ENCODE peak calls at places on chromosomes 12 and 14, in ten cellular contexts. M is AG20443; J is activated T-helper 1 cell treated with anti-CD3 and anti-CD28 coated beads, Interleukin-2, amount 50 U/mL, for 16 hours; Q is neural progenitor cell; V is skeletal muscle cell; H is activated CD4-positive, alpha-beta T cell treated with anti-CD3 and anti-CD28 coated beads, Interleukin-2, amount 50 U/mL, for 1 hour; T is chondrocyte; B is tibial artery; Z is AG08396; D is astrocyte. X is an unnamed sample.

GRCh38 chr12:120588948-120589930 is 8.0 kb upstream of the POP5 start:
- DNase-seq in D (no peak), H (no peak), Z (no peak), J (no peak), T (no peak), Q (peak; percentile 46), B (no peak), V (no peak), M (no peak), X (no peak)

GRCh38 chr12:47286676-47287075 is 206.9 kb upstream of the AMIGO2 start:
- DNase-seq in B (no peak), M (no peak), J (no peak), D (no peak), T (no peak), Q (peak; percentile 90), H (no peak), Z (no peak), V (no peak), X (no peak)

GRCh38 chr12:25958254-25959068 is at the start of gene RASSF8:
- DNase-seq in T (no peak), D (peak; percentile 49), Q (peak; percentile 95), B (peak; percentile 61), V (no peak), M (peak; percentile 94), H (no peak), J (no peak), Z (peak; percentile 93), X (no peak)

GRCh38 chr12:47725893-47726292 is 603 bp upstream of the ENDOU start:
- DNase-seq in D (peak; percentile 78), M (peak; percentile 88), J (no peak), V (peak; percentile 57), Z (peak; percentile 72), T (no peak), B (no peak), H (no peak), Q (no peak), X (no peak)

GRCh38 chr12:53995311-53996187 is 4.4 kb upstream of the HOXC9 start:
- DNase-seq in V (no peak), J (no peak), Q (no peak), B (peak; percentile 76), M (peak; percentile 80), T (no peak), D (no peak), Z (peak; percentile 69), H (no peak), X (no peak)

GRCh38 chr14:96255501-96256366 is at the start of gene BDKRB1:
- DNase-seq in M (peak; percentile 77), D (peak; percentile 91), Q (no peak), J (no peak), H (no peak), V (no peak), Z (peak; percentile 74), T (no peak), B (no peak), X (no peak)

GRCh38 chr12:91811481-91812287 is 334.0 kb downstream of the BTG1 start:
- DNase-seq in J (peak; percentile 60), V (peak; percentile 20), B (peak; percentile 83), Q (peak; percentile 66), T (no peak), M (peak; percentile 55), Z (peak; percentile 39), D (peak; percentile 35), H (peak; percentile 83), X (no peak)

GRCh38 chr14:79825046-79825521 is 386.2 kb downstream of the DIO2 start:
- DNase-seq in Z (no peak), V (no peak), H (no peak), T (no peak), D (peak; percentile 10), M (no peak), J (no peak), Q (no peak), B (peak; percentile 24), X (no peak)

GRCh38 chr14:100067971-100068959 is 3.0 kb downstream of the EVL start:
- DNase-seq in Z (no peak), B (peak; percentile 45), D (peak; percentile 59), T (no peak), Q (no peak), J (peak; percentile 68), M (no peak), H (peak; percentile 85), V (no peak), X (no peak)

GRCh38 chr14:85296466-85297210 is 233.3 kb upstream of the FLRT2 start:
- DNase-seq in M (peak; percentile 73), Q (no peak), B (no peak), J (no peak), Z (peak; percentile 32), D (peak; percentile 61), T (no peak), V (peak; percentile 57), H (no peak), X (no peak)

GRCh38 chr14:33555710-33556350 is 395.0 kb downstream of the EGLN3 start:
- DNase-seq in J (no peak), V (no peak), B (no peak), M (no peak), H (no peak), D (peak; percentile 41), Z (no peak), Q (no peak), T (no peak), X (no peak)

GRCh38 chr14:68470361-68470760 is 322.5 kb downstream of the ZFP36L1 start:
- DNase-seq in H (no peak), D (no peak), M (no peak), T (no peak), V (no peak), Z (no peak), Q (no peak), B (no peak), J (no peak), X (no peak)

GRCh38 chr12:53820503-53820902 is 68.7 kb upstream of the CISTR start:
- DNase-seq in Q (no peak), Z (peak; percentile 30), D (no peak), M (peak; percentile 59), T (no peak), J (no peak), B (no peak), H (no peak), V (no peak), X (no peak)

GRCh38 chr12:4112290-4112689 is 161.3 kb upstream of the CCND2 start:
- DNase-seq in V (no peak), D (no peak), J (no peak), H (no peak), Q (no peak), M (no peak), Z (no peak), T (no peak), B (no peak), X (no peak)

GRCh38 chr14:59632381-59632780 is 55.8 kb upstream of the CCDC175 start:
- DNase-seq in T (no peak), B (no peak), V (no peak), Q (peak; percentile 74), J (no peak), D (peak; percentile 3), M (peak; percentile 36), Z (peak; percentile 63), H (no peak), X (no peak)

GRCh38 chr12:108646597-108647190 is 13.0 kb upstream of the SELPLG start:
- DNase-seq in T (no peak), Z (no peak), H (no peak), D (peak; percentile 45), Q (no peak), B (no peak), M (no peak), V (no peak), J (no peak), X (no peak)

GRCh38 chr14:99199854-99200653 is 71.9 kb downstream of the BCL11B start:
- DNase-seq in H (no peak), Z (no peak), T (no peak), M (peak; percentile 27), D (no peak), V (no peak), Q (no peak), J (no peak), B (no peak), X (peak; percentile 87)

GRCh38 chr12:109222496-109222895 is 86.6 kb downstream of the FOXN4 start:
- DNase-seq in J (no peak), Q (no peak), V (no peak), H (no peak), M (no peak), B (no peak), T (no peak), D (no peak), Z (no peak), X (no peak)

GRCh38 chr12:106108187-106108816 is 30.5 kb downstream of the NUAK1 start:
- DNase-seq in T (no peak), Q (no peak), H (no peak), V (no peak), M (peak; percentile 55), B (no peak), D (peak; percentile 85), J (no peak), Z (no peak), X (no peak)

GRCh38 chr12:62725781-62726180 is 209.2 kb downstream of the PPM1H start:
- DNase-seq in M (no peak), Z (no peak), H (no peak), Q (no peak), B (no peak), V (no peak), T (no peak), J (no peak), D (no peak), X (no peak)

GRCh38 chr12:13887774-13888388 is 93.5 kb downstream of the GRIN2B start:
- DNase-seq in Q (no peak), H (no peak), M (no peak), V (no peak), B (no peak), Z (no peak), D (no peak), T (no peak), J (no peak), X (no peak)

GRCh38 chr14:26773906-26774593 is 176.2 kb upstream of the NOVA1 start:
- DNase-seq in J (no peak), Z (no peak), H (no peak), D (no peak), V (no peak), Q (no peak), T (no peak), B (no peak), M (no peak), X (no peak)

GRCh38 chr14:21215879-21216251 is 53.4 kb downstream of the HNRNPC start:
- DNase-seq in Q (no peak), H (peak; percentile 34), M (no peak), J (no peak), V (no peak), Z (no peak), B (no peak), T (no peak), D (no peak), X (no peak)

GRCh38 chr12:113044516-113044915 is 12.0 kb upstream of the DTX1 start:
- DNase-seq in T (no peak), H (no peak), D (no peak), Z (no peak), M (no peak), B (no peak), J (no peak), V (no peak), Q (no peak), X (no peak)

GRCh38 chr12:52740591-52740990 is 36.6 kb downstream of the KRT76 start:
- DNase-seq in D (no peak), Q (no peak), M (no peak), T (no peak), V (no peak), J (no peak), H (no peak), Z (no peak), B (no peak), X (peak; percentile 72)

GRCh38 chr12:90211017-90211416 is 502.4 kb upstream of the ATP2B1 start:
- DNase-seq in V (peak; percentile 69), T (no peak), J (no peak), Q (no peak), M (peak; percentile 13), B (no peak), D (peak; percentile 85), H (no peak), Z (peak; percentile 5), X (no peak)

GRCh38 chr12:117036046-117036445 is 63.2 kb downstream of the TESC start:
- DNase-seq in H (no peak), V (no peak), M (no peak), D (no peak), Q (no peak), B (no peak), T (no peak), Z (no peak), J (no peak), X (peak; percentile 24)

GRCh38 chr14:75361751-75362433 is 65.9 kb upstream of the JDP2 start:
- DNase-seq in V (no peak), Z (peak; percentile 23), T (no peak), Q (no peak), J (no peak), D (no peak), H (no peak), B (peak; percentile 71), M (peak; percentile 82), X (no peak)

X was measured in NCI-H524 treated with DMSO at 0.1 percent for 48 hours.